ENCODE peak calls at places on chromosomes 3 and 15, in eight cellular contexts. S is glutamatergic neuron; I is GM10248; O is NCI-H460; C is NCI-H1092 treated with DMSO at 0.1 percent for 48 hours; H is AG04450; U is AG08395; Q is stimulated activated naive B cell treated with anti-CD40 and anti-IgM and Interleukin-4, amounts not matched to agents 10 μg/mL and 1 μg/mL and 100 μg/mL, for 72 hours. D is an unnamed sample.

GRCh38 chr3:120450914-120451669 is at the start of gene FSTL1:
- DNase-seq in S (peak; percentile 77), I (no peak), O (no peak), C (no peak), H (no peak), U (peak; percentile 82), Q (no peak), D (peak; percentile 86)

GRCh38 chr3:36852071-36852470 is 87.7 kb upstream of the DCLK3 start:
- DNase-seq in S (no peak), I (no peak), O (no peak), C (no peak), H (no peak), U (no peak), Q (no peak), D (no peak)

GRCh38 chr3:178203650-178204049 is 332.6 kb upstream of the KCNMB2 start:
- DNase-seq in S (no peak), I (no peak), O (no peak), C (no peak), H (no peak), U (no peak), Q (no peak), D (no peak)

GRCh38 chr15:95174281-95174680 is 942.9 kb downstream of the MCTP2 start:
- DNase-seq in S (no peak), I (no peak), O (no peak), C (no peak), H (no peak), U (no peak), Q (no peak), D (no peak)

GRCh38 chr3:236881-237280 is 40.3 kb downstream of the CHL1 start:
- DNase-seq in S (no peak), I (no peak), O (no peak), C (no peak), H (no peak), U (no peak), Q (no peak), D (no peak)

GRCh38 chr3:57627976-57628375 is 30.8 kb upstream of the ARF4 start:
- DNase-seq in S (no peak), I (no peak), O (no peak), C (no peak), H (no peak), U (no peak), Q (no peak), D (no peak)

GRCh38 chr3:35524851-35525250 is 114.5 kb upstream of the ARPP21 start:
- DNase-seq in S (no peak), I (no peak), O (no peak), C (no peak), H (no peak), U (no peak), Q (no peak), D (no peak)

GRCh38 chr3:50122071-50122470 is 33.1 kb upstream of the SEMA3F start:
- DNase-seq in S (no peak), I (peak; percentile 18), O (no peak), C (no peak), H (no peak), U (no peak), Q (no peak), D (no peak)

GRCh38 chr3:183518446-183519185 is 36.9 kb downstream of the KLHL6 start:
- DNase-seq in S (no peak), I (no peak), O (no peak), C (no peak), H (no peak), U (no peak), Q (no peak), D (no peak)

GRCh38 chr3:50591196-50591741 is 20.3 kb downstream of the CISH start:
- DNase-seq in S (no peak), I (no peak), O (no peak), C (no peak), H (no peak), U (no peak), Q (no peak), D (no peak)

GRCh38 chr15:69979269-69979668 is 118.4 kb downstream of the TLE3 start:
- DNase-seq in S (no peak), I (peak; percentile 83), O (no peak), C (no peak), H (no peak), U (no peak), Q (peak; percentile 45), D (no peak)

GRCh38 chr3:179655236-179655635 is 2.4 kb downstream of the USP13 start:
- DNase-seq in S (no peak), I (no peak), O (no peak), C (no peak), H (no peak), U (no peak), Q (no peak), D (no peak)

GRCh38 chr15:43975750-43976149 is 148.9 kb downstream of the WDR76 start:
- DNase-seq in S (no peak), I (no peak), O (no peak), C (no peak), H (no peak), U (no peak), Q (no peak), D (no peak)

GRCh38 chr3:150407818-150408231 is 273 bp upstream of the TSC22D2 start:
- DNase-seq in S (no peak), I (no peak), O (peak; percentile 42), C (no peak), H (no peak), U (no peak), Q (no peak), D (no peak)